ENCODE peak calls at places on chromosomes 13 and 19, in eight cellular contexts. G is left ventricle myocardium inferior, N is astrocyte of the spinal cord, J is AG09309, Z is SK-N-SH, U is pancreas, H is A549, O is OCI-LY7. T is an unnamed sample.

GRCh38 chr13:102881819-102882686 is 36.2 kb downstream of the ERCC5 start:
- DNase-seq in G (no peak), U (no peak), H (no peak), O (no peak), N (no peak), Z (no peak), J (no peak), T (no peak)

GRCh38 chr19:35882074-35882832 is 13.9 kb downstream of the APLP1 start:
- DNase-seq in H (peak; percentile 87), G (no peak), Z (peak; percentile 79), J (peak; percentile 66), N (peak; percentile 72), U (no peak), O (peak; percentile 76), T (peak; percentile 63)

GRCh38 chr19:42246143-42246868 is 3.9 kb upstream of the GSK3A start:
- DNase-seq in H (peak; percentile 85), Z (peak; percentile 74), O (no peak), N (peak; percentile 83), U (peak; percentile 79), G (peak; percentile 75), J (peak; percentile 52), T (no peak)

GRCh38 chr13:68375004-68375403 is 1144.9 kb upstream of the PCDH9 start:
- DNase-seq in G (no peak), Z (no peak), N (no peak), J (no peak), H (no peak), O (no peak), U (no peak), T (no peak)

GRCh38 chr19:35555301-35556005 is 8.0 kb downstream of the ATP4A start:
- DNase-seq in N (peak; percentile 16), G (no peak), U (no peak), H (peak; percentile 86), J (no peak), O (peak; percentile 51), Z (peak; percentile 84), T (peak; percentile 30)

GRCh38 chr19:13869324-13869723 is 7.6 kb upstream of the NANOS3 start:
- DNase-seq in Z (no peak), N (no peak), H (no peak), U (peak; percentile 17), O (no peak), J (no peak), G (no peak), T (no peak)

GRCh38 chr19:8253678-8254077 is 44.5 kb downstream of the CERS4 start:
- DNase-seq in J (no peak), Z (no peak), U (no peak), G (no peak), N (no peak), H (no peak), O (no peak), T (no peak)

GRCh38 chr13:27406178-27406939 is 18.1 kb upstream of the GTF3A start:
- DNase-seq in J (no peak), H (peak; percentile 49), G (no peak), O (peak; percentile 68), Z (peak; percentile 53), U (peak; percentile 18), N (peak; percentile 45), T (no peak)

GRCh38 chr19:30314805-30315155 is 57.4 kb upstream of the ZNF536 start:
- DNase-seq in O (no peak), H (no peak), U (no peak), G (no peak), Z (no peak), N (no peak), J (no peak), T (no peak)

GRCh38 chr13:100394005-100394695 is 194.4 kb downstream of the GGACT start:
- DNase-seq in U (no peak), G (no peak), J (peak; percentile 80), O (no peak), H (peak; percentile 9), N (peak; percentile 95), Z (peak; percentile 17), T (peak; percentile 81)

GRCh38 chr13:66618702-66619101 is 611.4 kb downstream of the PCDH9 start:
- DNase-seq in O (peak; percentile 34), J (no peak), G (no peak), H (peak; percentile 36), Z (peak; percentile 48), N (peak; percentile 55), U (no peak), T (peak; percentile 12)

GRCh38 chr19:1602091-1602707 is 3.1 kb downstream of the UQCR11 start:
- DNase-seq in O (no peak), Z (no peak), J (no peak), U (peak; percentile 30), G (no peak), N (no peak), H (no peak), T (no peak)

GRCh38 chr19:1605236-1606137 is at the start of gene UQCR11:
- DNase-seq in J (peak; percentile 92), O (peak; percentile 97), Z (peak; percentile 100), N (peak; percentile 96), G (peak; percentile 97), H (peak; percentile 94), U (peak; percentile 94), T (peak; percentile 91)

GRCh38 chr19:1598777-1599459 is 6.3 kb upstream of the MBD3 start:
- DNase-seq in G (no peak), N (no peak), O (no peak), J (no peak), U (peak; percentile 27), H (no peak), Z (no peak), T (no peak)

GRCh38 chr19:1599460-1599846 is 5.8 kb downstream of the UQCR11 start:
- DNase-seq in H (no peak), Z (no peak), G (no peak), O (no peak), N (no peak), U (peak; percentile 26), J (no peak), T (no peak)

GRCh38 chr19:1601613-1602064 is 3.6 kb downstream of the UQCR11 start:
- DNase-seq in N (no peak), O (no peak), H (no peak), U (no peak), Z (no peak), G (no peak), J (no peak), T (no peak)
- TF ChIP-seq CTCF in N (peak; percentile 2), O (peak; percentile 51), H (no peak), U (no peak), Z (peak; percentile 36), G (no peak), J (no peak), T (no peak)

DNA sequence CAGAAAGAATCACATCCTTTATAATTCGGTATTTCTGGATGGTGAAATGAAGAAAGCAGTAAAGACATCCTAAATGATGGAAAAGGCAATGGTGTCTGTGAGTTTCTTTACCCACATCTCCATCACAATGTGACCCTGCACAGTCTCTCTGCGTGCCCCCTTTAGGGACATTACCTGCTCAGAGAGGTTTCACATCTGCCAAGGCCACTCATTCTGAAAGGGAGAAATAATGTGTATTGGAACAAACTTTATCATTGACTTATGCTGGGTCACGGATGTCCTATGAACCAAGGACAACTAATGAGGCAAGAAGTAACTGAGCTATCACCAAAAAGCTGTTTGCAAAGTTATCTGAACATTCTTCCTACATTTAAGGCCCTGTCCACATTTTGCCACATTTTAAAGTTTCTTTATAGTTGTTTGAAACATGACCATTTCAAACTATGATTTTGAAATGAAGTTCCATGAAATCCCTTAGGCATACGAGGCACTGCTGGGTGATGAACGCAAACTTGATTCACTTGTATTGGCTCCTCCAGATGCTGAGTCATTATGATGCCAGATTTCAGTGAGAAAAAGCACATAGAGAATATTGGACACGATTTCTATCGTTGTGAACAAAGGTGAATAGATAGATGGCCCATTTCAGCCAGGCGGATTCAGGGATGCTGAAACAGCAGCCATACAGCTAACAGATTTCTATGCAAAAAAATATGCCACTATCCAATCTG is 63.5 kb upstream of the HMGB1 start:
- DNase-seq in U (no peak), J (no peak), O (no peak), H (peak; percentile 37), G (no peak), N (peak; percentile 3), Z (no peak), T (no peak)
- H3K4me3 ChIP-seq in U (no peak overlapping the region), J (no peak overlapping the region), O (no peak overlapping the region), H (no peak overlapping the region), G (no peak overlapping the region), N (no peak overlapping the region), Z (no peak overlapping the region), T (no peak overlapping the region)

GRCh38 chr13:99035715-99036114 is 57.9 kb upstream of the DOCK9 start:
- DNase-seq in Z (no peak), O (no peak), G (no peak), N (no peak), U (no peak), H (no peak), J (no peak), T (no peak)

GRCh38 chr13:99031725-99032298 is 53.9 kb upstream of the DOCK9 start:
- DNase-seq in H (no peak), J (no peak), G (no peak), U (no peak), Z (no peak), N (no peak), O (no peak), T (no peak)

GRCh38 chr13:99037756-99038155 is 59.9 kb upstream of the DOCK9 start:
- DNase-seq in O (no peak), G (no peak), Z (no peak), J (no peak), U (no peak), H (no peak), N (no peak), T (no peak)

GRCh38 chr13:99034333-99035085 is 56.6 kb upstream of the DOCK9 start:
- DNase-seq in O (no peak), U (no peak), G (no peak), H (no peak), N (no peak), J (no peak), Z (no peak), T (no peak)

GRCh38 chr13:99033814-99034213 is 56.0 kb upstream of the DOCK9 start:
- DNase-seq in J (no peak), U (no peak), H (no peak), N (peak; percentile 50), G (no peak), Z (peak; percentile 34), O (peak; percentile 37), T (no peak)
- TF ChIP-seq CTCF in J (peak; percentile 53), U (peak; percentile 23), H (peak; percentile 53), N (peak; percentile 53), G (peak; percentile 76), Z (peak; percentile 73), O (peak; percentile 69), T (peak; percentile 41)

GRCh38 chr13:50357586-50358118 is 342.4 kb downstream of the KCNRG start:
- DNase-seq in O (no peak), Z (no peak), J (peak; percentile 59), H (no peak), G (no peak), N (peak; percentile 87), U (peak; percentile 72), T (peak; percentile 20)

GRCh38 chr13:50357136-50357535 is 341.9 kb downstream of the KCNRG start:
- DNase-seq in H (no peak), U (no peak), N (no peak), O (no peak), G (no peak), J (no peak), Z (no peak), T (no peak)

GRCh38 chr13:50352720-50353491 is 337.7 kb downstream of the KCNRG start:
- DNase-seq in J (no peak), U (no peak), H (no peak), O (no peak), G (no peak), Z (no peak), N (no peak), T (no peak)

GRCh38 chr13:50355797-50356196 is 340.6 kb downstream of the KCNRG start:
- DNase-seq in H (no peak), N (no peak), Z (no peak), O (no peak), J (no peak), G (no peak), U (no peak), T (no peak)

GRCh38 chr13:50353651-50354415 is 338.6 kb downstream of the KCNRG start:
- DNase-seq in Z (no peak), J (no peak), O (no peak), U (no peak), N (peak; percentile 75), H (no peak), G (no peak), T (no peak)
- H3K4me3 ChIP-seq in Z (no peak overlapping the region), J (no peak overlapping the region), O (no peak overlapping the region), U (no peak overlapping the region), N (no peak overlapping the region), H (no peak overlapping the region), G (no peak overlapping the region), T (no peak overlapping the region)

T was measured in HFF-Myc.